ENCODE peak calls at places on chromosome 20, in six cellular contexts. F is ascending aorta; B is brain microvascular endothelial cell; C is OCI-LY7; E is bronchial epithelial cell; S is CD8-positive, alpha-beta memory T cell. O is an unnamed sample.

GRCh38 chr20:18645196-18645745 is 57.4 kb downstream of the DTD1 start:
- DNase-seq in F (no peak), B (no peak), C (no peak), E (no peak), S (no peak), O (no peak)

GRCh38 chr20:22619806-22620205 is 35.4 kb upstream of the FOXA2 start:
- DNase-seq in F (no peak), B (no peak), C (no peak), E (no peak), S (no peak), O (no peak)

GRCh38 chr20:3826420-3826819 is 6.1 kb downstream of the AP5S1 start:
- DNase-seq in F (no peak), B (no peak), C (no peak), E (no peak), S (no peak), O (no peak)

GRCh38 chr20:43727980-43728590 is 1.3 kb upstream of the GTSF1L start:
- DNase-seq in F (no peak), B (no peak), C (peak; percentile 88), E (no peak), S (peak; percentile 20), O (no peak)

GRCh38 chr20:3679749-3680700 is 1.8 kb downstream of the ADAM33 start:
- DNase-seq in F (peak; percentile 92), B (peak; percentile 44), C (no peak), E (no peak), S (no peak), O (peak; percentile 81)

GRCh38 chr20:1897965-1898464 is 2.8 kb downstream of the SIRPA start:
- DNase-seq in F (peak; percentile 72), B (no peak), C (peak; percentile 73), E (no peak), S (no peak), O (no peak)

GRCh38 chr20:3353646-3354045 is 53.8 kb downstream of the DNAAF9 start:
- DNase-seq in F (no peak), B (no peak), C (no peak), E (no peak), S (no peak), O (no peak)

GRCh38 chr20:10653593-10654288 is 20.1 kb downstream of the JAG1 start:
- DNase-seq in F (no peak), B (peak; percentile 91), C (no peak), E (no peak), S (no peak), O (no peak)

GRCh38 chr20:60052322-60052721 is 94.1 kb downstream of the CDH26 start:
- DNase-seq in F (no peak), B (no peak), C (no peak), E (no peak), S (no peak), O (no peak)

GRCh38 chr20:45781391-45781931 is 10.2 kb downstream of the WFDC3 start:
- DNase-seq in F (no peak), B (peak; percentile 65), C (no peak), E (peak; percentile 97), S (no peak), O (peak; percentile 76)

GRCh38 chr20:1710484-1710883 is 52.9 kb upstream of the SIRPG start:
- DNase-seq in F (no peak), B (no peak), C (no peak), E (no peak), S (no peak), O (no peak)

GRCh38 chr20:4809707-4810106 is 88.0 kb downstream of the PRND start:
- DNase-seq in F (no peak), B (no peak), C (peak; percentile 53), E (no peak), S (no peak), O (no peak)

GRCh38 chr20:53652090-53652858 is 58.6 kb upstream of the ZNF217 start:
- DNase-seq in F (no peak), B (no peak), C (peak; percentile 77), E (peak; percentile 35), S (peak; percentile 15), O (no peak)

GRCh38 chr20:60332523-60332922 is 374.3 kb downstream of the CDH26 start:
- DNase-seq in F (no peak), B (no peak), C (no peak), E (peak; percentile 7), S (no peak), O (no peak)

GRCh38 chr20:23507346-23507745 is 16.4 kb downstream of the CST8 start:
- DNase-seq in F (no peak), B (no peak), C (no peak), E (no peak), S (no peak), O (no peak)

GRCh38 chr20:53622247-53623114 is 28.8 kb upstream of the ZNF217 start:
- DNase-seq in F (peak; percentile 44), B (no peak), C (peak; percentile 35), E (no peak), S (no peak), O (no peak)

GRCh38 chr20:34473262-34473883 is 42.8 kb upstream of the DYNLRB1 start:
- DNase-seq in F (no peak), B (peak; percentile 43), C (peak; percentile 65), E (peak; percentile 34), S (peak; percentile 6), O (peak; percentile 47)

GRCh38 chr20:47126709-47127108 is 229.8 kb downstream of the ZMYND8 start:
- DNase-seq in F (no peak), B (peak; percentile 57), C (no peak), E (no peak), S (no peak), O (no peak)

GRCh38 chr20:32236819-32237218 is 29.1 kb downstream of the POFUT1 start:
- DNase-seq in F (no peak), B (no peak), C (no peak), E (no peak), S (no peak), O (no peak)

GRCh38 chr20:47360207-47360488 is 3.6 kb upstream of the ZMYND8 start:
- DNase-seq in F (peak; percentile 85), B (no peak), C (no peak), E (peak; percentile 98), S (no peak), O (peak; percentile 53)

GRCh38 chr20:17530716-17531536 is at the start of gene BFSP1:
- DNase-seq in F (peak; percentile 73), B (peak; percentile 31), C (peak; percentile 13), E (peak; percentile 31), S (peak; percentile 31), O (peak; percentile 74)

DNA sequence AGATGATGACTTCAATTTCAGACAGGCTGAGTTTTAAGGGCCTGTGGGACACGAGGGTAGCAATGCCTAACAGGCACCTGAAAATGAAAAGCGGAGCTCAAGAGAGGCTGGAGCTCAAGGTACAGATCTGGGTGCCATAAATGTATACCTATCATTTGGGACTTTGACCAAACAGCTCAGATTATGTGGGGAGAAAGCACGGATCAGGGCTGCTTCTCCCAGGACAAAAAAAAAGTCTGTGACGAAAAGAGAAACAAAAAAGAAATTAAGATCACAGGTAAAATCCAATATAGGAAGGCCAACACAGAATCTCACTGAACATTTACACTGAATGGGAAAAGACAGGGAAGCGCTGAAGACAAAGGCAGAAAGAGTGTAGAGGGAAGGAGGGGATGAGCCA is 1.9 kb downstream of the PRELID3B start:
- DNase-seq in F (no peak), B (no peak), C (no peak), E (no peak), S (no peak), O (no peak)
- H3K4me3 ChIP-seq in F (no peak overlapping the region), B (no peak overlapping the region), C (peak overlapping the region; percentile 86), E (no peak overlapping the region), S (no peak overlapping the region), O (peak overlapping the region; percentile 91)

DNA sequence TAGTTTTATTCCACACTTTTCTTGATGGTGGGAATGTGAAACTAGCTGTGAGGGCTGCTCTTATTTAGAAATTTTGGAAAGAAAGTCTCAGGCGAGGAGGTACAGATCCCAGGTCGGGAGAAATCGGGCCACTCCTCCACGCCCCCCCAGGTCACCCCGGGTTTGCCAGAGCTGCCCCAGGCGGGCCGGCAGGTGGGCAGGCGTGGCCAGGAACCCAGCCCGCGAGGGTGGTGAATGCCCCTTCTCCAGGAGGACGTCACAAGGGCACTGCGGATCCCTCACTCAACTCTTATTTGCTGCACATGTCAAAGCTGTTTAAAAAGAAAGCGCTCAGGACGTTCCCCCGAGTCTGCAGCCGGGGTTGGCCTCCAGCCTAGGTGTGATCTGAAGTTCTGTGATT is 60.5 kb upstream of the SLCO4A1 start:
- DNase-seq in F (no peak), B (no peak), C (no peak), E (no peak), S (no peak), O (no peak)
- H3K36me3 ChIP-seq in F (no peaks in the 10 kb centered on the region), B (no peaks in the 10 kb centered on the region), C (no peaks in the 10 kb centered on the region), E (no peaks in the 10 kb centered on the region), S (no peaks in the 10 kb centered on the region), O (no peaks in the 10 kb centered on the region)

GRCh38 chr20:51480507-51481270 is 61.8 kb downstream of the NFATC2 start:
- DNase-seq in F (no peak), B (no peak), C (no peak), E (no peak), S (peak; percentile 49), O (no peak)
- H3K4me3 ChIP-seq in F (no peak overlapping the region), B (no peak overlapping the region), C (peak overlapping the region; percentile 8), E (no peak overlapping the region), S (peak overlapping the region; percentile 33), O (no peak overlapping the region)

GRCh38 chr20:25025091-25025861 is 32.7 kb downstream of the ACSS1 start:
- DNase-seq in F (peak; percentile 35), B (no peak), C (no peak), E (no peak), S (no peak), O (no peak)
- H3K36me3 ChIP-seq in F (peaks cover 5% of the 10 kb centered on the region), B (no peaks in the 10 kb centered on the region), C (no peaks in the 10 kb centered on the region), E (no peaks in the 10 kb centered on the region), S (peaks cover 15% of the 10 kb centered on the region), O (no peaks in the 10 kb centered on the region)

GRCh38 chr20:19942611-19943010 is 74.6 kb upstream of the NAA20 start:
- DNase-seq in F (no peak), B (no peak), C (no peak), E (no peak), S (no peak), O (no peak)
- H3K4me3 ChIP-seq in F (no peak overlapping the region), B (no peak overlapping the region), C (no peak overlapping the region), E (no peak overlapping the region), S (no peak overlapping the region), O (no peak overlapping the region)

GRCh38 chr20:37901280-37901666 is 1.7 kb upstream of the VSTM2L start:
- DNase-seq in F (no peak), B (no peak), C (no peak), E (no peak), S (no peak), O (no peak)
- H3K36me3 ChIP-seq in F (no peaks in the 10 kb centered on the region), B (no peaks in the 10 kb centered on the region), C (no peaks in the 10 kb centered on the region), E (no peaks in the 10 kb centered on the region), S (no peaks in the 10 kb centered on the region), O (no peaks in the 10 kb centered on the region)

DNA sequence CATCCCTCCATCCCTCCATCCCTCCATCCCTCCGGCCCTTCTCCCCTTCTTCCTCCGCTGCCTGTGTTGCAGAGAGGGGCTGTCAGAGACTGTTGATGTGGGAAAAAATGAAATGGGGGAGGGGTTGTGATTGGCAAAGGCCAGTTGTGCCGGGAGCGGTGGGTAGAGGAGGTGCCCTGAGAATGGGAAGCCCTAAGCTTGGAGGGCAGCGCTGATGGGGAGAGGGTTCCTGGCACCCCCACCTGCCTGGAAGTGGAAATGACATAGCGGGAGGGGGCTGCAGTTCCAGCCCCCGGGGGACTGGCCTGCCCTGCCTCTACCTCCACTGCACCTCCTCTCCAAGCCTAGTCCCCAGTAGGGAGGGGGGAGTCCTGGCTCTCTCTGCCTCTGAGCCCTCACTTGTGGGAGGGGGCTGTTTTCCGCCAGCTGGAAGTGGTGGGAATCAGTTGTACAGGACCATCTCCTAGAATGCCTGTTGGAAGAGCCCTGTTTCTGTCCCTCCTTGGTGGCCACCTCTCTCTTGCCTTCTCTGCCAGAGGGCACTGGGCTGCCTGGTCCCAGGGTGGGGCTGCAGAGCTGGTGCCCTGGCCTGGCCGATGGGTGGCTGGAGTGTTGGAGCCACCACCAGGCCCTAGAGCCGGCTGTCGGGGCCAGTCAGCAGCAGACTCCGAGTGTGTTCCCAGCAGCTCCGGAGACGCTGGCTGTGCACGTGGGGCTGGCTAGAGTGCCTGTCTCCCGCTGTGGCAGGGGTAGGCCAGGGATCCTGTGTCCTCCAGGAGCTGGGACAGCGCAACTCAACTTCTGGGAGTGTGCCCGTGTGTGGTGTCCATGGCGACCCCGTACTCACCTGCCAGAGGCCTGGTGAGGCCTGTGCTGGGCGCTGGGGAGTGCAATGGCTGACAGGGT is 1.5 kb downstream of the DLGAP4 start:
- DNase-seq in F (no peak), B (no peak), C (no peak), E (no peak), S (no peak), O (no peak)
- H3K4me3 ChIP-seq in F (no peak overlapping the region), B (no peak overlapping the region), C (no peak overlapping the region), E (no peak overlapping the region), S (no peak overlapping the region), O (no peak overlapping the region)